ENCODE peak calls at places on chromosome 13, in six cellular contexts. I is uterus, P is heart right ventricle, D is gastrocnemius medialis, R is fibroblast of pulmonary artery, C is adrenal gland. S is an unnamed sample.
A peak's percentile ranks its signal among the peaks of the same experiment; 100 is the strongest.

GRCh38 chr13:68810660-68811059 is 1297.0 kb upstream of the ATXN8OS start:
- DNase-seq in I (no peak), P (no peak), D (no peak), R (no peak), C (no peak), S (no peak)

GRCh38 chr13:46648166-46648607 is 95.2 kb downstream of the LRCH1 start:
- DNase-seq in I (no peak), P (no peak), D (no peak), R (no peak), C (peak; percentile 20), S (no peak)

GRCh38 chr13:113916330-113916815 is 52.5 kb upstream of the GAS6 start:
- DNase-seq in I (no peak), P (no peak), D (peak; percentile 54), R (peak; percentile 61), C (no peak), S (no peak)

GRCh38 chr13:52118595-52118994 is 10.3 kb downstream of the NEK5 start:
- DNase-seq in I (no peak), P (no peak), D (no peak), R (no peak), C (no peak), S (no peak)

GRCh38 chr13:48142437-48142836 is 47.5 kb upstream of the MED4 start:
- DNase-seq in I (no peak), P (no peak), D (no peak), R (no peak), C (no peak), S (no peak)

GRCh38 chr13:112103971-112104872 is 37.3 kb downstream of the SOX1 start:
- DNase-seq in I (no peak), P (no peak), D (no peak), R (no peak), C (no peak), S (no peak)

GRCh38 chr13:98873377-98874028 is 104.4 kb downstream of the DOCK9 start:
- DNase-seq in I (no peak), P (no peak), D (no peak), R (no peak), C (no peak), S (no peak)

GRCh38 chr13:48749699-48750473 is 96.2 kb downstream of the CYSLTR2 start:
- DNase-seq in I (peak; percentile 94), P (peak; percentile 72), D (peak; percentile 85), R (peak; percentile 97), C (peak; percentile 95), S (peak; percentile 65)

GRCh38 chr13:108897955-108898354 is 268.5 kb downstream of the MYO16 start:
- DNase-seq in I (no peak), P (no peak), D (no peak), R (no peak), C (no peak), S (no peak)

GRCh38 chr13:69828527-69828926 is 279.1 kb upstream of the ATXN8OS start:
- DNase-seq in I (no peak), P (no peak), D (no peak), R (no peak), C (no peak), S (no peak)

GRCh38 chr13:75421987-75422386 is 60.0 kb downstream of the TBC1D4 start:
- DNase-seq in I (no peak), P (no peak), D (no peak), R (no peak), C (no peak), S (no peak)

GRCh38 chr13:36981156-36981743 is 17.9 kb downstream of the ALG5 start:
- DNase-seq in I (no peak), P (no peak), D (no peak), R (peak; percentile 83), C (no peak), S (no peak)

GRCh38 chr13:20461860-20462532 is 63.7 kb downstream of the CRYL1 start:
- DNase-seq in I (peak; percentile 43), P (peak; percentile 30), D (no peak), R (peak; percentile 8), C (no peak), S (no peak)

GRCh38 chr13:73879346-73880020 is 254.7 kb downstream of the KLF12 start:
- DNase-seq in I (no peak), P (no peak), D (no peak), R (no peak), C (no peak), S (no peak)

GRCh38 chr13:49086711-49087110 is 111.0 kb downstream of the FNDC3A start:
- DNase-seq in I (no peak), P (no peak), D (no peak), R (peak; percentile 77), C (no peak), S (no peak)

GRCh38 chr13:44413095-44413494 is 39.5 kb downstream of the SERP2 start:
- DNase-seq in I (no peak), P (no peak), D (no peak), R (peak; percentile 36), C (no peak), S (no peak)

GRCh38 chr13:44382635-44383145 is 9.1 kb downstream of the SERP2 start:
- DNase-seq in I (no peak), P (peak; percentile 37), D (no peak), R (no peak), C (peak; percentile 12), S (no peak)

GRCh38 chr13:75194717-75195116 is 287.3 kb downstream of the TBC1D4 start:
- DNase-seq in I (no peak), P (no peak), D (no peak), R (peak; percentile 16), C (no peak), S (no peak)

GRCh38 chr13:59744747-59745394 is 418.9 kb downstream of the DIAPH3 start:
- DNase-seq in I (no peak), P (no peak), D (no peak), R (no peak), C (no peak), S (no peak)

GRCh38 chr13:73998631-73999030 is 135.6 kb downstream of the KLF12 start:
- DNase-seq in I (no peak), P (no peak), D (no peak), R (no peak), C (no peak), S (no peak)

GRCh38 chr13:109213714-109214113 is 572.7 kb downstream of the IRS2 start:
- DNase-seq in I (no peak), P (no peak), D (no peak), R (no peak), C (no peak), S (no peak)

GRCh38 chr13:36530050-36530789 is 97.9 kb downstream of the CCNA1 start:
- DNase-seq in I (peak; percentile 28), P (no peak), D (no peak), R (peak; percentile 61), C (no peak), S (peak; percentile 55)

GRCh38 chr13:73578251-73578875 is 519.6 kb downstream of the KLF5 start:
- DNase-seq in I (no peak), P (no peak), D (no peak), R (peak; percentile 20), C (peak; percentile 26), S (no peak)

GRCh38 chr13:81148822-81149221 is 807.9 kb upstream of the SPRY2 start:
- DNase-seq in I (no peak), P (no peak), D (no peak), R (no peak), C (no peak), S (no peak)

GRCh38 chr13:30739646-30740642 is 4.6 kb downstream of the ALOX5AP start:
- DNase-seq in I (no peak), P (no peak), D (no peak), R (peak; percentile 92), C (peak; percentile 22), S (no peak)

GRCh38 chr13:45598597-45598996 is 16.9 kb downstream of the ERICH6B start:
- DNase-seq in I (no peak), P (no peak), D (no peak), R (no peak), C (no peak), S (no peak)

GRCh38 chr13:25286308-25286968 is 850 bp downstream of the MTMR6 start:
- DNase-seq in I (no peak), P (no peak), D (no peak), R (peak; percentile 57), C (peak; percentile 44), S (no peak)

GRCh38 chr13:78409172-78409571 is 194.2 kb downstream of the POU4F1 start:
- DNase-seq in I (no peak), P (no peak), D (no peak), R (no peak), C (no peak), S (no peak)

GRCh38 chr13:21033866-21034601 is 27.4 kb downstream of the LATS2 start:
- DNase-seq in I (peak; percentile 11), P (no peak), D (peak; percentile 68), R (no peak), C (no peak), S (no peak)

GRCh38 chr13:48727252-48728011 is 73.7 kb downstream of the CYSLTR2 start:
- DNase-seq in I (peak; percentile 64), P (peak; percentile 51), D (no peak), R (peak; percentile 79), C (no peak), S (no peak)

GRCh38 chr13:110194456-110194855 is 112.5 kb downstream of the COL4A1 start:
- DNase-seq in I (no peak), P (no peak), D (no peak), R (peak; percentile 20), C (no peak), S (no peak)

GRCh38 chr13:42883142-42883541 is 101.8 kb downstream of the FAM216B start:
- DNase-seq in I (no peak), P (no peak), D (no peak), R (peak; percentile 76), C (no peak), S (no peak)

GRCh38 chr13:110699148-110700145 is 6.5 kb downstream of the CARS2 start:
- DNase-seq in I (no peak), P (no peak), D (no peak), R (no peak), C (no peak), S (no peak)

GRCh38 chr13:98879127-98879520 is 98.7 kb downstream of the DOCK9 start:
- DNase-seq in I (no peak), P (no peak), D (no peak), R (no peak), C (no peak), S (no peak)

GRCh38 chr13:110882972-110883371 is 31.9 kb downstream of the ANKRD10 start:
- DNase-seq in I (no peak), P (no peak), D (no peak), R (no peak), C (no peak), S (no peak)

GRCh38 chr13:41848435-41849255 is 112.3 kb downstream of the VWA8 start:
- DNase-seq in I (no peak), P (no peak), D (no peak), R (peak; percentile 41), C (no peak), S (no peak)
- TF ChIP-seq CTCF in I (no peak), P (no peak), D (no peak), R (peak; percentile 7), C (no peak), S (no peak)

GRCh38 chr13:106941779-106942178 is 373.8 kb upstream of the ARGLU1 start:
- DNase-seq in I (no peak), P (no peak), D (no peak), R (no peak), C (no peak), S (no peak)
- TF ChIP-seq CTCF in I (no peak), P (no peak), D (no peak), R (no peak), C (no peak), S (no peak)

GRCh38 chr13:22454586-22454985 is 726.2 kb upstream of the SGCG start:
- DNase-seq in I (no peak), P (no peak), D (no peak), R (no peak), C (peak; percentile 47), S (no peak)
- TF ChIP-seq CTCF in I (no peak), P (no peak), D (no peak), R (no peak), C (no peak), S (no peak)

GRCh38 chr13:63972328-63972727 is 2556.7 kb upstream of the PCDH20 start:
- DNase-seq in I (no peak), P (no peak), D (no peak), R (no peak), C (no peak), S (no peak)
- TF ChIP-seq CTCF in I (no peak), P (no peak), D (no peak), R (no peak), C (no peak), S (no peak)